ENCODE peak calls at places on chromosome 12, in ten cellular contexts. D is pancreas, R is stomach, Q is upper lobe of right lung, B is IMR-90, O is colonic mucosa, Y is retinal pigment epithelial cell, E is psoas muscle, H is ascending aorta, T is neural progenitor cell. W is an unnamed sample.

GRCh38 chr12:29782285-29782820 is 1.4 kb downstream of the TMTC1 start:
- DNase-seq in Q (no peak), B (peak; percentile 71), T (peak; percentile 48), E (no peak), O (no peak), R (no peak), D (peak; percentile 14), H (no peak), Y (peak; percentile 64), W (peak; percentile 88)

GRCh38 chr12:71642264-71642663 is 21.4 kb downstream of the ZFC3H1 start:
- DNase-seq in H (no peak), D (no peak), R (no peak), E (no peak), O (no peak), B (no peak), T (no peak), Y (no peak), Q (no peak), W (no peak)

GRCh38 chr12:3161861-3162260 is 84.7 kb downstream of the TSPAN9 start:
- DNase-seq in R (no peak), Y (no peak), B (no peak), D (no peak), H (no peak), E (no peak), Q (no peak), O (no peak), T (no peak), W (no peak)

GRCh38 chr12:88579572-88579940 is 715 bp downstream of the KITLG start:
- DNase-seq in Q (peak; percentile 76), E (peak; percentile 47), R (peak; percentile 68), H (no peak), Y (no peak), T (peak; percentile 49), D (peak; percentile 62), B (no peak), O (peak; percentile 67), W (peak; percentile 81)

GRCh38 chr12:26614217-26614616 is 218.8 kb downstream of the ITPR2 start:
- DNase-seq in T (peak; percentile 53), Y (no peak), Q (no peak), E (no peak), H (no peak), B (peak; percentile 26), D (no peak), O (peak; percentile 25), R (no peak), W (peak; percentile 15)

GRCh38 chr12:27900920-27901879 is 71.3 kb downstream of the PTHLH start:
- DNase-seq in T (no peak), B (no peak), D (no peak), R (no peak), Y (no peak), O (no peak), H (no peak), E (no peak), Q (no peak), W (no peak)

GRCh38 chr12:97169922-97170321 is 262.9 kb downstream of the NEDD1 start:
- DNase-seq in O (no peak), T (no peak), H (no peak), Y (no peak), B (no peak), D (no peak), R (no peak), E (no peak), Q (no peak), W (no peak)

GRCh38 chr12:105292705-105293104 is 37.8 kb upstream of the C12orf75 start:
- DNase-seq in O (no peak), E (no peak), Y (no peak), D (no peak), R (no peak), B (peak; percentile 31), H (no peak), T (no peak), Q (no peak), W (no peak)

GRCh38 chr12:79997115-79997805 is 62.4 kb upstream of the PPP1R12A start:
- DNase-seq in Y (no peak), R (no peak), T (no peak), H (no peak), B (no peak), Q (no peak), D (no peak), O (no peak), E (no peak), W (peak; percentile 77)

GRCh38 chr12:65327207-65328076 is 49.0 kb downstream of the MSRB3 start:
- DNase-seq in E (no peak), R (no peak), O (no peak), T (no peak), B (peak; percentile 91), Q (no peak), H (no peak), Y (peak; percentile 77), D (no peak), W (no peak)

GRCh38 chr12:20339060-20339459 is 29.3 kb upstream of the PDE3A start:
- DNase-seq in E (no peak), B (no peak), T (no peak), Y (no peak), Q (no peak), D (no peak), R (no peak), H (no peak), O (no peak), W (no peak)

GRCh38 chr12:107558141-107558815 is 127.3 kb upstream of the PWP1 start:
- DNase-seq in T (no peak), Q (no peak), O (no peak), D (no peak), H (no peak), Y (no peak), E (no peak), R (no peak), B (no peak), W (no peak)
- TF ChIP-seq CTCF in T (no peak), Q (no peak), O (no peak), D (no peak), H (no peak), Y (no peak), E (no peak), R (no peak), B (no peak), W (no peak)

GRCh38 chr12:129773170-129773493 is 130.7 kb downstream of the TMEM132D start:
- DNase-seq in O (no peak), H (no peak), Y (no peak), T (no peak), E (no peak), R (no peak), B (no peak), D (no peak), Q (no peak), W (no peak)
- TF ChIP-seq CTCF in O (no peak), H (no peak), Y (no peak), T (no peak), E (no peak), R (no peak), B (no peak), D (no peak), Q (no peak), W (no peak)

GRCh38 chr12:86730233-86730632 is 474.0 kb upstream of the MGAT4C start:
- DNase-seq in E (no peak), D (no peak), H (no peak), O (no peak), T (no peak), R (no peak), B (no peak), Y (no peak), Q (no peak), W (no peak)

GRCh38 chr12:86724716-86725115 is 468.5 kb upstream of the MGAT4C start:
- DNase-seq in D (no peak), Q (no peak), R (no peak), H (no peak), T (no peak), Y (no peak), B (peak; percentile 86), O (no peak), E (no peak), W (peak; percentile 27)

GRCh38 chr12:86729798-86730197 is 473.6 kb upstream of the MGAT4C start:
- DNase-seq in Q (no peak), O (no peak), R (no peak), E (no peak), T (no peak), B (no peak), Y (no peak), H (no peak), D (no peak), W (no peak)

GRCh38 chr12:86723326-86723725 is 467.1 kb upstream of the MGAT4C start:
- DNase-seq in Q (no peak), T (no peak), D (no peak), O (no peak), E (no peak), B (no peak), H (no peak), Y (no peak), R (no peak), W (no peak)

DNA sequence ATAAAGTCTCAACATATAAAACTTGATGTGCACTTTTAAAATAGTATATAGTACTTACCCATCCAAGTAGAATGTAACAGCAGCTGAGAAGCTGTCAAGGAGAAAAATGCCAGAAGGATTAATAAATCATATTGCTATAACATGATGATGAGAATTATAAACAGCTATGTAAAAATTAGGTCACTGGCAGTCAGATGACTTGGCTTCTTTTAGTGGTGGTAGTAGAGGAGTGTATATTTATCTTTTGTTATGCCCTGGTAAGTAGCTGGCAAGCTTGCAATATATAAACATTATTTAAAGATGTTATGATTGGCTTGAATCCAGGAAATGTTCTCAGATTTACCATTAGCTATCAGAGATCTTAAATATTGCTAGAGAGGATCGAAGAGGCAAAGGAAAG is 471.0 kb upstream of the MGAT4C start:
- DNase-seq in H (no peak), D (no peak), E (no peak), B (peak; percentile 68), Q (no peak), T (no peak), Y (peak; percentile 88), O (no peak), R (no peak), W (peak; percentile 78)
- TF ChIP-seq CTCF in H (no peak), D (no peak), E (no peak), B (no peak), Q (no peak), T (no peak), Y (no peak), O (no peak), R (no peak), W (no peak)

GRCh38 chr12:124497658-124498057 is 69.8 kb downstream of the NCOR2 start:
- DNase-seq in H (no peak), R (no peak), O (no peak), Q (no peak), Y (no peak), D (peak; percentile 71), E (peak; percentile 82), B (peak; percentile 96), T (no peak), W (peak; percentile 100)

GRCh38 chr12:124499873-124500231 is 67.6 kb downstream of the NCOR2 start:
- DNase-seq in Q (no peak), Y (no peak), D (no peak), E (no peak), H (no peak), O (no peak), R (no peak), B (no peak), T (no peak), W (no peak)

GRCh38 chr12:124498178-124498869 is 69.1 kb downstream of the NCOR2 start:
- DNase-seq in Y (peak; percentile 70), Q (no peak), H (no peak), T (no peak), O (no peak), R (no peak), D (no peak), B (peak; percentile 88), E (no peak), W (peak; percentile 94)

GRCh38 chr12:124500232-124501079 is 67.0 kb downstream of the NCOR2 start:
- DNase-seq in Y (peak; percentile 94), Q (no peak), H (no peak), E (no peak), B (peak; percentile 57), O (no peak), R (no peak), D (no peak), T (peak; percentile 76), W (no peak)

GRCh38 chr12:124498870-124499753 is 68.3 kb downstream of the NCOR2 start:
- DNase-seq in B (peak; percentile 67), Q (no peak), T (no peak), H (no peak), O (no peak), Y (no peak), R (no peak), E (no peak), D (no peak), W (peak; percentile 95)
- TF ChIP-seq CTCF in B (no peak), Q (no peak), T (peak; percentile 22), H (no peak), O (no peak), Y (peak; percentile 45), R (no peak), E (no peak), D (no peak), W (peak; percentile 13)

W was measured in osteoblast.